ENCODE peak calls at places on chromosomes 12 and 14, in five cellular contexts. I is GM23248, F is neural progenitor cell, J is tibial artery, C is suprapubic skin. T is an unnamed sample.

GRCh38 chr12:66279127-66279712 is 23.1 kb upstream of the HELB start:
- DNase-seq in C (no peak), J (no peak), F (peak; percentile 16), I (peak; percentile 51), T (no peak)

GRCh38 chr12:94561943-94562411 is 88.4 kb downstream of the TMCC3 start:
- DNase-seq in C (no peak), I (no peak), J (no peak), F (no peak), T (peak; percentile 83)

GRCh38 chr12:28320353-28320752 is 130.1 kb downstream of the CCDC91 start:
- DNase-seq in I (no peak), C (no peak), J (no peak), F (no peak), T (no peak)

GRCh38 chr14:68089146-68089715 is 269.7 kb downstream of the RAD51B start:
- DNase-seq in J (no peak), C (no peak), F (peak; percentile 20), I (peak; percentile 8), T (peak; percentile 50)

GRCh38 chr12:52119398-52120254 is 40.1 kb downstream of the SMIM41 start:
- DNase-seq in C (no peak), I (peak; percentile 40), J (no peak), F (peak; percentile 93), T (no peak)

GRCh38 chr12:92185052-92185451 is 39.4 kb upstream of the BTG1 start:
- DNase-seq in J (no peak), I (no peak), C (no peak), F (no peak), T (no peak)

GRCh38 chr12:31491819-31492598 is 98.9 kb downstream of the DENND5B start:
- DNase-seq in F (no peak), I (peak; percentile 87), J (no peak), C (no peak), T (peak; percentile 76)

GRCh38 chr12:50101663-50102062 is 2.1 kb upstream of the GPD1 start:
- DNase-seq in F (peak; percentile 72), I (peak; percentile 81), C (no peak), J (no peak), T (peak; percentile 22)

GRCh38 chr12:114238808-114239207 is 167.1 kb downstream of the TBX5 start:
- DNase-seq in C (no peak), F (no peak), J (no peak), I (peak; percentile 53), T (no peak)

GRCh38 chr14:71659165-71659564 is 273.1 kb upstream of the RGS6 start:
- DNase-seq in C (no peak), J (no peak), I (peak; percentile 39), F (no peak), T (peak; percentile 18)

GRCh38 chr12:118603610-118604361 is 227.4 kb downstream of the SUDS3 start:
- DNase-seq in J (no peak), I (no peak), C (no peak), F (no peak), T (no peak)

GRCh38 chr14:101628471-101628966 is 67.2 kb downstream of the DIO3 start:
- DNase-seq in F (peak; percentile 87), I (peak; percentile 84), J (peak; percentile 81), C (no peak), T (peak; percentile 39)

GRCh38 chr12:116870306-116870705 is 10.9 kb downstream of the HRK start:
- DNase-seq in J (no peak), I (no peak), F (no peak), C (no peak), T (no peak)

GRCh38 chr14:67943947-67944346 is 124.4 kb downstream of the RAD51B start:
- DNase-seq in I (peak; percentile 88), C (peak; percentile 86), J (peak; percentile 79), F (peak; percentile 92), T (peak; percentile 71)

GRCh38 chr12:124939428-124940142 is 25.1 kb upstream of the UBC start:
- DNase-seq in J (peak; percentile 92), I (peak; percentile 91), F (peak; percentile 93), C (peak; percentile 90), T (peak; percentile 90)

GRCh38 chr14:28656704-28657255 is 109.8 kb upstream of the FOXG1 start:
- DNase-seq in C (no peak), F (no peak), J (no peak), I (no peak), T (peak; percentile 79)

GRCh38 chr12:52059582-52060497 is 8.6 kb downstream of the NR4A1 start:
- DNase-seq in J (no peak), I (peak; percentile 47), C (no peak), F (no peak), T (no peak)

GRCh38 chr14:73774244-73774575 is 60.0 kb upstream of the PNMA1 start:
- DNase-seq in F (no peak), C (no peak), I (no peak), J (no peak), T (no peak)

GRCh38 chr14:73768107-73768506 is 53.9 kb upstream of the PNMA1 start:
- DNase-seq in J (no peak), I (no peak), C (no peak), F (no peak), T (no peak)

GRCh38 chr14:73771848-73772705 is 57.9 kb upstream of the PNMA1 start:
- DNase-seq in C (no peak), I (peak; percentile 54), F (peak; percentile 44), J (no peak), T (peak; percentile 81)

GRCh38 chr14:73773441-73774243 is 59.5 kb upstream of the PNMA1 start:
- DNase-seq in F (no peak), J (no peak), I (no peak), C (no peak), T (no peak)

GRCh38 chr14:73770977-73771847 is 57.0 kb upstream of the PNMA1 start:
- DNase-seq in J (no peak), F (no peak), I (no peak), C (no peak), T (no peak)
- H3K4me1 ChIP-seq in J (no peaks in the 10 kb centered on the region), F (peaks cover 5% of the 10 kb centered on the region), I (peaks cover 10% of the 10 kb centered on the region), C (peaks cover 85% of the 10 kb centered on the region), T (peaks cover 22% of the 10 kb centered on the region)

DNA sequence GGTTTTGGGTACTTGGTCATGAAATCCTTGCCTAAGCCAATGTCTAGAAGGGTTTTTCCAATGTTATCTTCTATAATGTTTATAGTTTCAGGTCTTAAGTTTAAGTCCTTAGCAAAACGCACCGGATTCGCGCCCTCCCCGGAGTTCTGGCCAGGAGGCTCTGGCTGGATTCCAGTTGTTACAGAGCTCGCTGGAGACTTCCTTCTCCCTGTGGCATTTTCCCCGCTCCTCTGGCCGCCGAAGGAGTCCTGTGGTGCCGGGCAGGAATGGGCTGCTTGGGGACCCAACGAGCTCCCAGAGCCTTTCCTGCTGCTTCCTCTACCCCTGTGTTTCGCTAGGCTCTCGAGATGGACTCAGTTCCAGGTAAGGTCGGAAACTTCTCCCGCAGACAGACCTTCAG is 335.9 kb downstream of the AEBP2 start:
- DNase-seq in J (peak; percentile 79), C (no peak), I (no peak), F (no peak), T (no peak)
- H3K4me1 ChIP-seq in J (no peaks in the 10 kb centered on the region), C (no peaks in the 10 kb centered on the region), I (peaks cover 27% of the 10 kb centered on the region), F (peaks cover 13% of the 10 kb centered on the region), T (no peaks in the 10 kb centered on the region)

GRCh38 chr14:99729991-99730875 is 46.1 kb downstream of the CYP46A1 start:
- DNase-seq in C (peak; percentile 80), J (peak; percentile 81), F (peak; percentile 92), I (peak; percentile 66), T (no peak)

GRCh38 chr14:99728981-99729451 is 44.9 kb downstream of the CYP46A1 start:
- DNase-seq in I (no peak), J (peak; percentile 53), C (peak; percentile 56), F (peak; percentile 1), T (no peak)

GRCh38 chr14:99732436-99733220 is 48.5 kb downstream of the CYP46A1 start:
- DNase-seq in J (peak; percentile 67), C (peak; percentile 77), I (no peak), F (no peak), T (no peak)

GRCh38 chr14:99731536-99732435 is 47.7 kb downstream of the CYP46A1 start:
- DNase-seq in J (peak; percentile 64), F (no peak), I (no peak), C (peak; percentile 76), T (no peak)

GRCh38 chr14:99730876-99731351 is 46.8 kb downstream of the CYP46A1 start:
- DNase-seq in I (no peak), J (peak; percentile 64), C (peak; percentile 77), F (no peak), T (no peak)
- H3K4me1 ChIP-seq in I (no peaks in the 10 kb centered on the region), J (no peaks in the 10 kb centered on the region), C (peaks cover 28% of the 10 kb centered on the region), F (peaks cover 7% of the 10 kb centered on the region), T (no peaks in the 10 kb centered on the region)

GRCh38 chr12:88922816-88923215 is 342.5 kb upstream of the KITLG start:
- DNase-seq in I (peak; percentile 65), J (no peak), C (no peak), F (no peak), T (peak; percentile 39)

GRCh38 chr12:88921890-88922532 is 341.7 kb upstream of the KITLG start:
- DNase-seq in F (no peak), C (no peak), J (no peak), I (no peak), T (no peak)

GRCh38 chr12:88923631-88924030 is 343.4 kb upstream of the KITLG start:
- DNase-seq in J (no peak), F (no peak), C (no peak), I (no peak), T (no peak)

GRCh38 chr12:88925370-88925915 is 345.2 kb upstream of the KITLG start:
- DNase-seq in I (peak; percentile 54), C (no peak), J (no peak), F (no peak), T (no peak)

GRCh38 chr12:88924162-88924561 is 343.9 kb upstream of the KITLG start:
- DNase-seq in C (no peak), F (no peak), J (no peak), I (no peak), T (no peak)
- H3K4me1 ChIP-seq in C (peaks cover 24% of the 10 kb centered on the region), F (peaks cover 43% of the 10 kb centered on the region), J (no peaks in the 10 kb centered on the region), I (peaks cover 39% of the 10 kb centered on the region), T (peaks cover 24% of the 10 kb centered on the region)

DNA sequence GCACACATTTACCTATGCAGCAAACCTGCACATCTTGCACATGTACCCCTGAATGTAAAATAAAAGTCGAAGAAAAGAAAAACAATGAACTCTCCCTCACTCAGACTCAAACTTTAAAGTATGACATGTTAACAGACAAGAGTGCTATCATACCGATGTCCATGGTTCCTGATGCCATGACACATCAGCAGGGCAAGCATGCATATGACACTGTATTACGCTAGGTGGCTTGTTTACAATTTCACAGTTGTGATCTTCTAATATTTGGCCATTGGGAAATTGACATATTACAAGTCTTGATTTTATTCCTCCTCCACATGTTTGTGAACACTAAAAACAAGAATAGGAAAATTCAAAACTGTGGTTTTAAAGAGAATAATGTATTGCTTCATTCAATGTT is 126.6 kb downstream of the ADAMTS20 start:
- DNase-seq in I (no peak), J (no peak), C (no peak), F (no peak), T (no peak)
- H3K4me1 ChIP-seq in I (no peaks in the 10 kb centered on the region), J (no peaks in the 10 kb centered on the region), C (no peaks in the 10 kb centered on the region), F (no peaks in the 10 kb centered on the region), T (no peaks in the 10 kb centered on the region)

GRCh38 chr14:76792422-76792821 is 20.3 kb downstream of the ANGEL1 start:
- DNase-seq in J (no peak), I (no peak), F (no peak), C (no peak), T (no peak)

GRCh38 chr14:76793324-76793723 is 19.4 kb downstream of the ANGEL1 start:
- DNase-seq in C (no peak), J (no peak), I (no peak), F (no peak), T (no peak)

GRCh38 chr14:76793956-76794355 is 18.7 kb downstream of the ANGEL1 start:
- DNase-seq in F (no peak), J (no peak), C (no peak), I (no peak), T (no peak)
- H3K4me1 ChIP-seq in F (no peaks in the 10 kb centered on the region), J (no peaks in the 10 kb centered on the region), C (no peaks in the 10 kb centered on the region), I (no peaks in the 10 kb centered on the region), T (no peaks in the 10 kb centered on the region)